ENCODE peak calls at places on chromosome 15, in nine cellular contexts. K, S, M, Q, O, H, L, V and P are unnamed samples. For H3K27me3 and H3K9me3, the result is how much of the 10 kb centered on the place peaks cover.

GRCh38 chr15:48695088-48695834 is 49.8 kb upstream of the FBN1 start:
- DNase-seq in M (no peak), O (peak), L (no peak), K (no peak), H (no peak), V (no peak), S (no peak), Q (peak), P (no peak)

GRCh38 chr15:58369956-58370355 is 61.8 kb upstream of the LIPC start:
- DNase-seq in V (no peak), K (no peak), M (no peak), Q (no peak), S (no peak), O (no peak), L (no peak), H (no peak), P (no peak)

GRCh38 chr15:23687143-23687470 is at the start of gene NDN:
- DNase-seq in O (peak), K (no peak), L (no peak), V (no peak), H (peak), S (no peak), Q (peak), M (peak), P (peak)

GRCh38 chr15:60479711-60480110 is 769 bp upstream of the ICE2 start:
- DNase-seq in Q (no peak), M (no peak), S (no peak), L (no peak), K (no peak), O (no peak), H (no peak), V (no peak), P (no peak)

GRCh38 chr15:63870403-63871209 is 36.9 kb upstream of the HERC1 start:
- DNase-seq in V (no peak), M (no peak), Q (peak), H (peak), O (peak), K (no peak), L (peak), S (no peak), P (peak)

GRCh38 chr15:60799885-60800728 is 321.2 kb upstream of the ICE2 start:
- DNase-seq in H (no peak), Q (peak), O (no peak), M (no peak), L (no peak), V (peak), K (no peak), S (no peak), P (no peak)

GRCh38 chr15:78979456-78980320 is 34.8 kb upstream of the CTSH start:
- DNase-seq in K (peak), L (peak), M (peak), Q (peak), S (peak), V (no peak), H (peak), O (peak), P (no peak)

GRCh38 chr15:48437178-48437577 is 105.9 kb downstream of the DUT start:
- DNase-seq in S (no peak), L (no peak), M (no peak), Q (no peak), V (no peak), K (no peak), O (peak), H (no peak), P (no peak)

GRCh38 chr15:58065445-58066041 is at the start of gene ALDH1A2:
- DNase-seq in S (no peak), K (no peak), Q (no peak), V (no peak), H (no peak), O (peak), M (peak), L (no peak), P (peak)

GRCh38 chr15:79329186-79329611 is 18.3 kb downstream of the TMED3 start:
- DNase-seq in L (peak), O (peak), Q (peak), V (no peak), H (no peak), K (no peak), S (no peak), M (no peak), P (no peak)

GRCh38 chr15:61169904-61170695 is 59.0 kb downstream of the RORA start:
- DNase-seq in K (no peak), M (no peak), V (no peak), S (no peak), L (no peak), H (no peak), O (no peak), Q (no peak), P (no peak)

GRCh38 chr15:23797747-23798157 is 110.6 kb upstream of the NDN start:
- DNase-seq in M (no peak), K (no peak), Q (no peak), L (no peak), V (no peak), S (no peak), H (no peak), O (no peak), P (no peak)

GRCh38 chr15:25691544-25692430 is 171.3 kb downstream of the ATP10A start:
- DNase-seq in O (peak), S (no peak), H (no peak), V (no peak), Q (peak), M (no peak), K (no peak), L (no peak), P (no peak)

GRCh38 chr15:54576303-54576935 is 598.2 kb downstream of the UNC13C start:
- DNase-seq in H (no peak), L (no peak), K (no peak), V (no peak), Q (no peak), S (no peak), O (no peak), M (no peak), P (no peak)

GRCh38 chr15:52227456-52227855 is 36.3 kb upstream of the GNB5 start:
- DNase-seq in V (peak), S (peak), L (peak), Q (peak), H (peak), K (peak), M (peak), O (peak), P (peak)

GRCh38 chr15:36126194-36126593 is 453.2 kb upstream of the CDIN1 start:
- DNase-seq in H (no peak), O (no peak), Q (no peak), K (no peak), S (no peak), M (no peak), V (no peak), L (no peak), P (no peak)

GRCh38 chr15:85482896-85483295 is 102.5 kb downstream of the AKAP13 start:
- DNase-seq in M (no peak), L (no peak), O (peak), S (no peak), H (no peak), V (no peak), Q (peak), K (no peak), P (no peak)

GRCh38 chr15:31100738-31101137 is 787 bp downstream of the TRPM1 start:
- DNase-seq in V (no peak), H (no peak), K (no peak), S (no peak), M (no peak), L (no peak), Q (no peak), O (no peak), P (no peak)

GRCh38 chr15:80093854-80094418 is 34.5 kb downstream of the ZFAND6 start:
- DNase-seq in O (peak), Q (no peak), K (no peak), H (peak), V (no peak), L (no peak), M (peak), S (no peak), P (no peak)

GRCh38 chr15:53389271-53389670 is 370.2 kb downstream of the WDR72 start:
- DNase-seq in O (no peak), V (no peak), M (no peak), Q (no peak), L (no peak), H (no peak), K (no peak), S (no peak), P (no peak)

GRCh38 chr15:63476229-63476632 is 28.2 kb upstream of the USP3 start:
- DNase-seq in O (peak), L (peak), Q (peak), V (no peak), S (no peak), K (no peak), H (no peak), M (no peak), P (no peak)

GRCh38 chr15:63999177-63999576 is 47.1 kb downstream of the DAPK2 start:
- DNase-seq in V (no peak), S (no peak), M (no peak), L (no peak), Q (peak), O (no peak), K (no peak), H (no peak), P (no peak)

GRCh38 chr15:58329781-58330467 is 101.9 kb upstream of the LIPC start:
- DNase-seq in M (peak), S (no peak), K (no peak), O (no peak), V (no peak), Q (peak), H (peak), L (no peak), P (peak)

GRCh38 chr15:77860101-77860691 is 217.3 kb downstream of the TBC1D2B start:
- DNase-seq in V (no peak), H (no peak), Q (no peak), S (no peak), K (no peak), L (no peak), O (no peak), M (no peak), P (peak)

GRCh38 chr15:99954361-99955180 is 221.3 kb upstream of the LYSMD4 start:
- DNase-seq in K (no peak), O (peak), M (no peak), S (no peak), Q (peak), V (no peak), L (no peak), H (no peak), P (no peak)

GRCh38 chr15:31740203-31740602 is 290.1 kb upstream of the CHRNA7 start:
- DNase-seq in O (peak), L (no peak), Q (no peak), V (no peak), K (no peak), S (no peak), M (no peak), H (no peak), P (no peak)

GRCh38 chr15:33910741-33911140 is 57.6 kb upstream of the CHRM5 start:
- DNase-seq in K (no peak), Q (peak), V (no peak), H (no peak), M (no peak), S (no peak), L (no peak), O (peak), P (no peak)

GRCh38 chr15:76208786-76209424 is 102.4 kb downstream of the ETFA start:
- DNase-seq in K (no peak), V (no peak), O (no peak), S (no peak), H (peak), M (no peak), Q (no peak), L (no peak), P (no peak)

GRCh38 chr15:48177383-48177874 is 666 bp downstream of the MYEF2 start:
- DNase-seq in V (peak), K (no peak), L (no peak), H (no peak), S (peak), Q (peak), M (no peak), O (peak), P (no peak)

GRCh38 chr15:93617443-93617842 is 528.4 kb upstream of the RGMA start:
- DNase-seq in L (no peak), K (no peak), O (no peak), M (no peak), Q (no peak), H (no peak), V (no peak), S (no peak), P (no peak)

DNA sequence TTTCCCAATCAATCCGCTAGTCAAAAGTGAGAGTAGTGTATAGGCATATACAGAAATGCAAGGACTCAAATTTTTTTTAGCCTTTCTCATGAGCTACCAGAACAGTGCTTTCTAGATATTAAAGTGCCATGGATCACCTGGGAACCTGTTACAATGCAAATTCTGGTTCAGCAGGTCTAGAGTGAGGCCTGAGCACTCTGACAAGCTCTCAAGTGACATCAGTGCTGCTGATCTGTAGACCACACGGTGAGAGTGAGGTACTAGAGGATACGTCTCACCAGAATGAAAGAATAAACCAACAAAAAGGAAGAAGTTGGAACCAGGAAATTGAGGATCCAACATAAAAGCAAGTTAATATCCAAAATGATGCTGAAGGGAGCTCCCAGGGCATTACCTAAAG is 16.0 kb upstream of the PLA2G4D start:
- DNase-seq in O (no peak), L (no peak), M (no peak), V (no peak), H (no peak), S (no peak), K (no peak), Q (no peak), P (no peak)
- H3K27me3 ChIP-seq in O (under half), L (under half), M (under half), V (under half), H (under half), S (under half), K (under half), Q (under half), P (under half)

DNA sequence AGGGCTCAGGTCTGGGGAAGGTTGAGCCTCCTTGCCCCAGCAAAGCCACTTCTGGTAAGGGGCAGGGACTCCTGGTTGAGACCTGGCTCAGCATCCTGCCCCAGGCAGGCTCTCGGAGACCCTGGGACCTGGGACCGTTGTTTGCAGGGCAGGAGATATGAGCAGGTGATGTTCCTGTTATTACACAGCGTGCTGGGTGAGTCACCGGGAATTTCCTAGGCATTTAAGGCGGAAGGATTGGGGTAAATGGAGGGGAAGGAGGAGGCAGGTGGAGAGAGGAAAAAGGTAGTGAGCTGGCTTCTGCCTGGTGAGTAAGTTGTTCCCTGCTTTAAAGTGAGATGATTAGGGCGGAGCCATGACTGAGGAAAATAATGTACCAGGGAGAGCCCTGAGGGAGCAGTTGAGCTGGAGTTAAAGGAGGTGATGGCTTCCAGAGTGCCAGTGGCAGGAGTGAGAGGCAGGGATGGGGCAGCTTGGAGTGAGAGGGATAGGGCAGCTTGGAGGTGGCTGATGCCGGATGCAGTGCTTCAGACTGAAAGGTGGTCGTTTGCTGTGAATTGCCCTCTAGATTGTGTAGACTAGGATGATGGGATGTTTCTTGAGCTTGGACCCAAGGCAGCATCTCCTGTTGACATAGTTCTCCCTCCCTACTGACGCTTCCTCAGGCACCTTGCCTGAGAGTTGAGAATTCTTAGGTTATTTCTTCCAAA is 79.4 kb downstream of the AAGAB start:
- DNase-seq in O (no peak), M (no peak), V (no peak), L (no peak), H (peak), Q (no peak), S (no peak), K (peak), P (peak)
- H3K27ac ChIP-seq in O (no peak), M (peak), V (no peak), L (no peak), H (peak), Q (peak), S (peak), K (peak), P (no peak)

DNA sequence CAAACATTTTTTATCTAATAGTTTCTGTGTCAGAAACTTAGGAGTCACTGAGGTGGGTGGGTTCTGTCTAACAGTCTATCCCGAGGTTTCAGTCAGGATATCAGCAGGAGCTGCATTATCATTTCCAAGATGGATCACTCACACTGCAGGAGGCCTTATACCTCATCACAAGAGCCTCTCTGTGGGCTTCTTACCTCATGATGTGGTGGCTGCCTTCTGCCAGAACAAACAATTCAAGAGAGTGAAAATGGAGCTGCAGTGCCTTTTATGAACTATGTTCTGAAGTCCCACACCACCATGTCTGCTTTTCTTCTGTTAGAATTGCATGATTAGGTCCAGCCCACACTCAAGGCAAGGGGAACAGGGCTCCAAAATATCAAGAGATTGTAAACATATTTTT is 27.9 kb downstream of the RFX7 start:
- DNase-seq in Q (peak), H (no peak), M (no peak), L (no peak), O (peak), K (no peak), S (no peak), V (no peak), P (no peak)
- H3K9me3 ChIP-seq in Q (under half), H (under half), M (under half), L (under half), O (under half), K (under half), S (under half), V (under half), P (under half)

DNA sequence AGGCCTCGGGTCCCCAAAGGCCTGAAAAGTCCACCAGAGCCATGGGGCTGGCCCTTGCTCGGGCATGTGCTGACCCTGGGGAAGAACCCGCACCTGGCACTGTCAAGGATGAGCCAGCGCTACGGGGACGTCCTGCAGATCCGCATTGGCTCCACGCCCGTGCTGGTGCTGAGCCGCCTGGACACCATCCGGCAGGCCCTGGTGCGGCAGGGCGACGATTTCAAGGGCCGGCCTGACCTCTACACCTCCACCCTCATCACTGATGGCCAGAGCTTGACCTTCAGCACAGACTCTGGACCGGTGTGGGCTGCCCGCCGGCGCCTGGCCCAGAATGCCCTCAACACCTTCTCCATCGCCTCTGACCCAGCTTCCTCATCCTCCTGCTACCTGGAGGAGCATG is 1.2 kb downstream of the CYP1A2 start:
- DNase-seq in K (no peak), S (no peak), V (no peak), L (no peak), O (no peak), H (no peak), M (no peak), Q (no peak), P (no peak)
- H3K27me3 ChIP-seq in K (under half), S (under half), V (under half), L (under half), O (under half), H (under half), M (under half), Q (under half), P (under half)

GRCh38 chr15:98844261-98844660 is 163.3 kb downstream of the PGPEP1L start:
- DNase-seq in L (no peak), M (no peak), Q (no peak), V (no peak), H (no peak), K (no peak), S (no peak), O (no peak), P (no peak)

GRCh38 chr15:98843844-98844243 is 163.7 kb downstream of the PGPEP1L start:
- DNase-seq in S (no peak), O (no peak), Q (no peak), V (no peak), H (no peak), K (no peak), M (no peak), L (peak), P (no peak)

GRCh38 chr15:98842192-98842972 is 165.2 kb downstream of the PGPEP1L start:
- DNase-seq in O (no peak), H (no peak), M (no peak), L (peak), K (no peak), V (no peak), S (no peak), Q (no peak), P (no peak)

GRCh38 chr15:98841419-98841970 is 166.1 kb downstream of the PGPEP1L start:
- DNase-seq in H (no peak), Q (no peak), L (no peak), K (no peak), O (no peak), S (no peak), M (no peak), V (no peak), P (no peak)

GRCh38 chr15:98842973-98843285 is 164.7 kb downstream of the PGPEP1L start:
- DNase-seq in M (no peak), V (no peak), O (no peak), K (no peak), L (peak), S (no peak), Q (no peak), H (no peak), P (no peak)
- H3K27ac ChIP-seq in M (no peak), V (no peak), O (no peak), K (peak), L (no peak), S (no peak), Q (no peak), H (no peak), P (no peak)

GRCh38 chr15:89898628-89899302 is 5.0 kb upstream of the AP3S2 start:
- DNase-seq in L (peak), Q (peak), V (peak), K (peak), H (peak), M (peak), O (peak), S (peak), P (no peak)
- H3K9me3 ChIP-seq in L (under half), Q (under half), V (under half), K (under half), H (under half), M (under half), O (under half), S (under half), P (under half)

GRCh38 chr15:70406624-70407390 is 309.1 kb upstream of the TLE3 start:
- DNase-seq in H (no peak), O (no peak), V (no peak), K (no peak), S (no peak), M (no peak), Q (no peak), L (no peak), P (no peak)
- H3K27me3 ChIP-seq in H (under half), O (under half), V (under half), K (under half), S (under half), M (under half), Q (under half), L (under half), P (under half)

GRCh38 chr15:40441012-40441735 is 421 bp downstream of the BAHD1 start:
- DNase-seq in H (no peak), L (no peak), V (no peak), Q (no peak), S (no peak), K (no peak), O (no peak), M (no peak), P (no peak)
- H3K27ac ChIP-seq in H (peak), L (peak), V (peak), Q (no peak), S (peak), K (no peak), O (peak), M (peak), P (peak)

GRCh38 chr15:101228313-101228712 is 23.5 kb downstream of the CHSY1 start:
- DNase-seq in L (no peak), H (no peak), Q (no peak), S (no peak), K (no peak), O (no peak), M (no peak), V (no peak), P (no peak)
- H3K9me3 ChIP-seq in L (under half), H (under half), Q (under half), S (under half), K (under half), O (under half), M (under half), V (under half), P (under half)

GRCh38 chr15:70578196-70578595 is 185.2 kb downstream of the UACA start:
- DNase-seq in Q (no peak), V (no peak), M (no peak), H (peak), K (no peak), S (no peak), O (no peak), L (no peak), P (no peak)
- H3K27me3 ChIP-seq in Q (under half), V (under half), M (under half), H (under half), K (under half), S (under half), O (under half), L (under half), P (under half)